ENCODE peak calls at places on chromosome 21, in eight cellular contexts. One of them, this sample, is unnamed.
A peak's percentile ranks its signal among the peaks of the same experiment; 100 is the strongest.

GRCh38 chr21:17607684-17608083 is 5.0 kb downstream of the BTG3 start:
- DNase-seq in MM.1S: no peak
- DNase-seq in RKO: no peak
- DNase-seq in stimulated activated CD8-positive, alpha-beta memory T cell treated with anti-CD3 and anti-CD28 coated beads, Interleukin-15, amount 100 ng/mL, for 1 hour: no peak
- DNase-seq in body of pancreas: no peak
- DNase-seq in activated CD8-positive, alpha-beta memory T cell treated with anti-CD3 and anti-CD28 coated beads for 4 hours: no peak
- DNase-seq in cardiac fibroblast: no peak
- DNase-seq in memory B cell: no peak
- DNase-seq in this sample: no peak

GRCh38 chr21:39707316-39707715 is 37.7 kb upstream of the IGSF5 start:
- DNase-seq in body of pancreas: no peak
- DNase-seq in RKO: no peak
- DNase-seq in memory B cell: no peak
- DNase-seq in activated CD8-positive, alpha-beta memory T cell treated with anti-CD3 and anti-CD28 coated beads for 4 hours: no peak
- DNase-seq in cardiac fibroblast: no peak
- DNase-seq in MM.1S: no peak
- DNase-seq in stimulated activated CD8-positive, alpha-beta memory T cell treated with anti-CD3 and anti-CD28 coated beads, Interleukin-15, amount 100 ng/mL, for 1 hour: no peak
- DNase-seq in this sample: no peak

GRCh38 chr21:45530423-45531113 is 11.7 kb downstream of the SLC19A1 start:
- DNase-seq in MM.1S: no peak
- DNase-seq in RKO: no peak
- DNase-seq in body of pancreas: peak; percentile 7
- DNase-seq in activated CD8-positive, alpha-beta memory T cell treated with anti-CD3 and anti-CD28 coated beads for 4 hours: no peak
- DNase-seq in stimulated activated CD8-positive, alpha-beta memory T cell treated with anti-CD3 and anti-CD28 coated beads, Interleukin-15, amount 100 ng/mL, for 1 hour: no peak
- DNase-seq in memory B cell: no peak
- DNase-seq in cardiac fibroblast: no peak
- DNase-seq in this sample: no peak

GRCh38 chr21:46585191-46585953 is 19.5 kb downstream of the S100B start:
- DNase-seq in stimulated activated CD8-positive, alpha-beta memory T cell treated with anti-CD3 and anti-CD28 coated beads, Interleukin-15, amount 100 ng/mL, for 1 hour: no peak
- DNase-seq in cardiac fibroblast: no peak
- DNase-seq in RKO: no peak
- DNase-seq in activated CD8-positive, alpha-beta memory T cell treated with anti-CD3 and anti-CD28 coated beads for 4 hours: no peak
- DNase-seq in body of pancreas: no peak
- DNase-seq in MM.1S: no peak
- DNase-seq in memory B cell: no peak
- DNase-seq in this sample: no peak

GRCh38 chr21:44933199-44933937 is 6.5 kb upstream of the SLX9 start:
- DNase-seq in MM.1S: no peak
- DNase-seq in body of pancreas: no peak
- DNase-seq in RKO: no peak
- DNase-seq in stimulated activated CD8-positive, alpha-beta memory T cell treated with anti-CD3 and anti-CD28 coated beads, Interleukin-15, amount 100 ng/mL, for 1 hour: no peak
- DNase-seq in memory B cell: no peak
- DNase-seq in cardiac fibroblast: no peak
- DNase-seq in activated CD8-positive, alpha-beta memory T cell treated with anti-CD3 and anti-CD28 coated beads for 4 hours: no peak
- DNase-seq in this sample: no peak

GRCh38 chr21:41453198-41453597 is 27.2 kb downstream of the MX1 start:
- DNase-seq in activated CD8-positive, alpha-beta memory T cell treated with anti-CD3 and anti-CD28 coated beads for 4 hours: no peak
- DNase-seq in MM.1S: no peak
- DNase-seq in stimulated activated CD8-positive, alpha-beta memory T cell treated with anti-CD3 and anti-CD28 coated beads, Interleukin-15, amount 100 ng/mL, for 1 hour: no peak
- DNase-seq in RKO: no peak
- DNase-seq in body of pancreas: no peak
- DNase-seq in cardiac fibroblast: no peak
- DNase-seq in memory B cell: no peak
- DNase-seq in this sample: no peak

GRCh38 chr21:32356874-32357395 is 35.9 kb downstream of the URB1 start:
- DNase-seq in activated CD8-positive, alpha-beta memory T cell treated with anti-CD3 and anti-CD28 coated beads for 4 hours: no peak
- DNase-seq in RKO: no peak
- DNase-seq in stimulated activated CD8-positive, alpha-beta memory T cell treated with anti-CD3 and anti-CD28 coated beads, Interleukin-15, amount 100 ng/mL, for 1 hour: no peak
- DNase-seq in MM.1S: no peak
- DNase-seq in memory B cell: no peak
- DNase-seq in body of pancreas: no peak
- DNase-seq in cardiac fibroblast: no peak
- DNase-seq in this sample: no peak

GRCh38 chr21:16794944-16795343 is 717.9 kb upstream of the CXADR start:
- DNase-seq in cardiac fibroblast: peak; percentile 95
- DNase-seq in RKO: peak; percentile 80
- DNase-seq in stimulated activated CD8-positive, alpha-beta memory T cell treated with anti-CD3 and anti-CD28 coated beads, Interleukin-15, amount 100 ng/mL, for 1 hour: no peak
- DNase-seq in memory B cell: no peak
- DNase-seq in activated CD8-positive, alpha-beta memory T cell treated with anti-CD3 and anti-CD28 coated beads for 4 hours: no peak
- DNase-seq in body of pancreas: no peak
- DNase-seq in MM.1S: no peak
- DNase-seq in this sample: peak; percentile 94

GRCh38 chr21:34367320-34367935 is 3.6 kb downstream of the KCNE2 start:
- DNase-seq in memory B cell: peak; percentile 20
- DNase-seq in stimulated activated CD8-positive, alpha-beta memory T cell treated with anti-CD3 and anti-CD28 coated beads, Interleukin-15, amount 100 ng/mL, for 1 hour: no peak
- DNase-seq in RKO: peak; percentile 71
- DNase-seq in body of pancreas: peak; percentile 67
- DNase-seq in MM.1S: peak; percentile 84
- DNase-seq in activated CD8-positive, alpha-beta memory T cell treated with anti-CD3 and anti-CD28 coated beads for 4 hours: no peak
- DNase-seq in cardiac fibroblast: peak; percentile 75
- DNase-seq in this sample: peak; percentile 77

GRCh38 chr21:29371464-29371863 is 72.7 kb downstream of the BACH1 start:
- DNase-seq in memory B cell: no peak
- DNase-seq in body of pancreas: no peak
- DNase-seq in stimulated activated CD8-positive, alpha-beta memory T cell treated with anti-CD3 and anti-CD28 coated beads, Interleukin-15, amount 100 ng/mL, for 1 hour: no peak
- DNase-seq in MM.1S: no peak
- DNase-seq in cardiac fibroblast: peak; percentile 17
- DNase-seq in RKO: no peak
- DNase-seq in activated CD8-positive, alpha-beta memory T cell treated with anti-CD3 and anti-CD28 coated beads for 4 hours: no peak
- DNase-seq in this sample: no peak

GRCh38 chr21:45365186-45365607 is 39.8 kb upstream of the COL18A1 start:
- DNase-seq in memory B cell: no peak
- DNase-seq in MM.1S: no peak
- DNase-seq in body of pancreas: no peak
- DNase-seq in RKO: no peak
- DNase-seq in stimulated activated CD8-positive, alpha-beta memory T cell treated with anti-CD3 and anti-CD28 coated beads, Interleukin-15, amount 100 ng/mL, for 1 hour: no peak
- DNase-seq in activated CD8-positive, alpha-beta memory T cell treated with anti-CD3 and anti-CD28 coated beads for 4 hours: no peak
- DNase-seq in cardiac fibroblast: no peak
- DNase-seq in this sample: no peak

GRCh38 chr21:31045841-31046240 is 7.6 kb upstream of the KRTAP19-8 start:
- DNase-seq in body of pancreas: no peak
- DNase-seq in stimulated activated CD8-positive, alpha-beta memory T cell treated with anti-CD3 and anti-CD28 coated beads, Interleukin-15, amount 100 ng/mL, for 1 hour: no peak
- DNase-seq in cardiac fibroblast: no peak
- DNase-seq in memory B cell: no peak
- DNase-seq in activated CD8-positive, alpha-beta memory T cell treated with anti-CD3 and anti-CD28 coated beads for 4 hours: no peak
- DNase-seq in MM.1S: no peak
- DNase-seq in RKO: no peak
- DNase-seq in this sample: no peak

GRCh38 chr21:14630556-14631069 is 84.5 kb upstream of the SAMSN1 start:
- DNase-seq in activated CD8-positive, alpha-beta memory T cell treated with anti-CD3 and anti-CD28 coated beads for 4 hours: no peak
- DNase-seq in body of pancreas: no peak
- DNase-seq in cardiac fibroblast: peak; percentile 23
- DNase-seq in RKO: no peak
- DNase-seq in MM.1S: no peak
- DNase-seq in stimulated activated CD8-positive, alpha-beta memory T cell treated with anti-CD3 and anti-CD28 coated beads, Interleukin-15, amount 100 ng/mL, for 1 hour: no peak
- DNase-seq in memory B cell: no peak
- DNase-seq in this sample: no peak

GRCh38 chr21:37145635-37146111 is 72.6 kb downstream of the TTC3 start:
- DNase-seq in memory B cell: no peak
- DNase-seq in MM.1S: no peak
- DNase-seq in activated CD8-positive, alpha-beta memory T cell treated with anti-CD3 and anti-CD28 coated beads for 4 hours: no peak
- DNase-seq in body of pancreas: no peak
- DNase-seq in stimulated activated CD8-positive, alpha-beta memory T cell treated with anti-CD3 and anti-CD28 coated beads, Interleukin-15, amount 100 ng/mL, for 1 hour: no peak
- DNase-seq in cardiac fibroblast: peak; percentile 59
- DNase-seq in RKO: peak; percentile 5
- DNase-seq in this sample: peak; percentile 89